ENCODE peak calls at places on chromosomes 4 and X, in seven cellular contexts. W is K562, X is A549, U is transverse colon, V is H54, Z is endothelial cell of umbilical vein, R is esophagus muscularis mucosa. C is an unnamed sample.

GRCh38 chr4:186192068-186192751 is 843 bp downstream of the CYP4V2 start:
- DNase-seq in W (no peak), X (peak; percentile 23), U (peak; percentile 57), V (peak; percentile 8), Z (peak; percentile 21), R (no peak), C (peak; percentile 50)

GRCh38 chr4:915595-915994 is 16.5 kb downstream of the GAK start:
- DNase-seq in W (no peak), X (no peak), U (no peak), V (no peak), Z (peak; percentile 20), R (no peak), C (no peak)

GRCh38 chr4:83252782-83253405 is 31.7 kb downstream of the COQ2 start:
- DNase-seq in W (peak; percentile 67), X (peak; percentile 35), U (peak; percentile 89), V (no peak), Z (peak; percentile 81), R (no peak), C (peak; percentile 54)

GRCh38 chr4:153117554-153117953 is 86.7 kb upstream of the TRIM2 start:
- DNase-seq in W (no peak), X (no peak), U (no peak), V (no peak), Z (no peak), R (no peak), C (no peak)

GRCh38 chr4:150280081-150280950 is 202.1 kb downstream of the DCLK2 start:
- DNase-seq in W (no peak), X (no peak), U (no peak), V (peak; percentile 21), Z (peak; percentile 40), R (no peak), C (no peak)

GRCh38 chr4:169079942-169080827 is 70.1 kb upstream of the CBR4 start:
- DNase-seq in W (peak; percentile 21), X (no peak), U (no peak), V (peak; percentile 28), Z (peak; percentile 87), R (no peak), C (peak; percentile 62)

GRCh38 chr4:157072002-157072401 is 3.9 kb upstream of the GLRB start:
- DNase-seq in W (no peak), X (no peak), U (no peak), V (no peak), Z (peak; percentile 45), R (no peak), C (no peak)

GRCh38 chr4:168694669-168695068 is 197.8 kb downstream of the PALLD start:
- DNase-seq in W (no peak), X (no peak), U (no peak), V (no peak), Z (peak; percentile 36), R (no peak), C (no peak)

GRCh38 chrX:125503769-125504168 is 184.1 kb downstream of the TEX13C start:
- DNase-seq in W (no peak), X (no peak), U (no peak), V (no peak), Z (no peak), R (no peak), C (no peak)

GRCh38 chr4:139144161-139144859 is 32.7 kb downstream of the ELF2 start:
- DNase-seq in W (no peak), X (no peak), U (peak; percentile 36), V (peak; percentile 14), Z (no peak), R (no peak), C (no peak)

GRCh38 chrX:87687703-87688102 is 170.1 kb downstream of the KLHL4 start:
- DNase-seq in W (no peak), X (no peak), U (no peak), V (no peak), Z (no peak), R (no peak), C (no peak)

GRCh38 chrX:108165349-108166111 is 74.0 kb downstream of the ATG4A start:
- DNase-seq in W (peak; percentile 33), X (peak; percentile 38), U (no peak), V (peak; percentile 29), Z (peak; percentile 12), R (no peak), C (peak; percentile 27)

GRCh38 chrX:71846429-71846828 is 64.2 kb upstream of the NHSL2 start:
- DNase-seq in W (no peak), X (no peak), U (no peak), V (no peak), Z (peak; percentile 2), R (no peak), C (no peak)

GRCh38 chr4:143768007-143768591 is 67.6 kb upstream of the FREM3 start:
- DNase-seq in W (no peak), X (no peak), U (no peak), V (no peak), Z (peak; percentile 87), R (no peak), C (no peak)

GRCh38 chrX:131951166-131951565 is 71.9 kb upstream of the STK26 start:
- DNase-seq in W (no peak), X (no peak), U (no peak), V (no peak), Z (no peak), R (no peak), C (no peak)

GRCh38 chrX:41085883-41086626 is 810 bp downstream of the USP9X start:
- DNase-seq in W (no peak), X (peak; percentile 37), U (peak; percentile 60), V (no peak), Z (peak; percentile 61), R (no peak), C (peak; percentile 60)

GRCh38 chr4:100641326-100641725 is 123.5 kb upstream of the EMCN start:
- DNase-seq in W (no peak), X (no peak), U (no peak), V (no peak), Z (peak; percentile 32), R (no peak), C (no peak)

GRCh38 chr4:147328756-147329446 is 152.0 kb upstream of the EDNRA start:
- DNase-seq in W (no peak), X (no peak), U (no peak), V (no peak), Z (no peak), R (no peak), C (no peak)

GRCh38 chr4:117093581-117093980 is 8.2 kb upstream of the TRAM1L1 start:
- DNase-seq in W (no peak), X (no peak), U (no peak), V (no peak), Z (peak; percentile 44), R (no peak), C (no peak)

GRCh38 chr4:72527038-72527646 is 41.9 kb downstream of the ADAMTS3 start:
- DNase-seq in W (no peak), X (no peak), U (no peak), V (no peak), Z (no peak), R (no peak), C (no peak)

GRCh38 chr4:81470456-81471327 is 1.0 kb downstream of the RASGEF1B start:
- DNase-seq in W (no peak), X (no peak), U (peak; percentile 64), V (no peak), Z (peak; percentile 1), R (no peak), C (peak; percentile 53)

GRCh38 chr4:70182517-70183167 is 12.9 kb upstream of the ODAM start:
- DNase-seq in W (no peak), X (no peak), U (no peak), V (no peak), Z (no peak), R (no peak), C (no peak)

GRCh38 chr4:5424211-5424610 is 284.1 kb downstream of the EVC2 start:
- DNase-seq in W (no peak), X (no peak), U (no peak), V (no peak), Z (no peak), R (no peak), C (no peak)

GRCh38 chr4:25862411-25863346 is at the start of gene SEL1L3:
- DNase-seq in W (peak; percentile 84), X (peak; percentile 14), U (peak; percentile 80), V (peak; percentile 33), Z (no peak), R (no peak), C (peak; percentile 70)
- TF ChIP-seq POLR2A in W (no peak), X (no peak), U (no peak), V (no peak), Z (no peak), R (no peak), C (peak; percentile 56)

DNA sequence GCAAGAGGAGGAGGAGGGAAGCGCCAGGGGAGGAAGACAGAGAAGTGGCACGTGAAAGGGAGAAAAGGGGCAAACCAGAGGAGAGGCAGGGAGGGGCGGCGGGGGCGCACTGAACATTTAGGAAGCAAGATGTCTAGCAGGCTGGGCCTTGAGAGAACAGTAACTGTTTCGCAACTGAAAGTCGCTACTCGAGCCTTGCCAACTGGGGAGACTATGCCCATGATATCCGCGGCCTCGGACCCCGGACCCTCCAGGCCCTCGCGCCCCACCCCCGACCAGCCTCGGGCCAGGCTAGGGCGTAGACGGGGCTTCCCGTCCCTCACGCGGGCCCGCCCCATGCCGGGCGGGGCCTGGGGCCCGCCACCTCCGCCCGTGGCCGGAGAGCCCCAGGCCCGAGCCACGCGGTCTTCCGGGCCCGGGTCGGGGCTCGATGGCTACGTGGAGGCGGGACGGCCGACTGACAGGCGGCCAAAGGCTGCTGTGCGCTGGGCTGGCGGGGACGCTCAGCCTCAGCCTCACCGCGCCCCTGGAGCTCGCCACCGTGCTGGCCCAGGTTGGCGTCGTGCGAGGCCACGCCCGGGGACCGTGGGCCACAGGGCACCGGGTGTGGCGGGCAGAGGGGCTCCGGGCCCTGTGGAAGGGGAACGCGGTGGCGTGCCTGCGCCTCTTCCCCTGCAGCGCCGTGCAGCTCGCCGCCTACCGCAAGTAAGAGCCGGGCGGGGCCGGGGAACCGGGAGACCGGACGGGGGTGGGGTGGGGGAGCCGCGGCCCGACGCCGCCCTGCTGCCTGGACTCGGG is at the start of gene SLC25A43:
- DNase-seq in W (peak; percentile 77), X (peak; percentile 67), U (peak; percentile 57), V (peak; percentile 51), Z (peak; percentile 31), R (no peak), C (peak; percentile 21)
- TF ChIP-seq POLR2A in W (peak; percentile 41), X (peak; percentile 64), U (peak; percentile 42), V (peak; percentile 74), Z (peak; percentile 11), R (no peak), C (no peak)

GRCh38 chr4:7939377-7940108 is at the start of gene AFAP1:
- DNase-seq in W (peak; percentile 98), X (peak; percentile 81), U (peak; percentile 91), V (peak; percentile 75), Z (peak; percentile 93), R (no peak), C (peak; percentile 88)

GRCh38 chr4:7936963-7937362 is 2.7 kb downstream of the AFAP1 start:
- DNase-seq in W (no peak), X (no peak), U (no peak), V (no peak), Z (no peak), R (no peak), C (no peak)

GRCh38 chr4:7942019-7942556 is 2.4 kb upstream of the AFAP1 start:
- DNase-seq in W (no peak), X (no peak), U (no peak), V (no peak), Z (no peak), R (no peak), C (no peak)

GRCh38 chr4:7941111-7942018 is 1.7 kb upstream of the AFAP1 start:
- DNase-seq in W (no peak), X (no peak), U (no peak), V (peak; percentile 29), Z (no peak), R (no peak), C (peak; percentile 93)

GRCh38 chr4:7938513-7939376 is 916 bp downstream of the AFAP1 start:
- DNase-seq in W (no peak), X (no peak), U (peak; percentile 32), V (no peak), Z (peak; percentile 57), R (peak; percentile 91), C (peak; percentile 39)
- TF ChIP-seq POLR2A in W (no peak), X (no peak), U (no peak), V (no peak), Z (no peak), R (no peak), C (no peak)

GRCh38 chr4:21001490-21001889 is 301.2 kb downstream of the PACRGL start:
- DNase-seq in W (no peak), X (no peak), U (no peak), V (no peak), Z (no peak), R (no peak), C (no peak)
- TF ChIP-seq POLR2A in W (no peak), X (no peak), U (no peak), V (no peak), Z (no peak), R (no peak), C (no peak)